ENCODE peak calls at places on chromosomes 3 and 15, in six cellular contexts. One of them, this sample, is unnamed.

GRCh38 chr3:13066236-13066635 is 7.0 kb downstream of the IQSEC1 start:
- DNase-seq in A549: no peak
- DNase-seq in heart left ventricle: no peak
- DNase-seq in endothelial cell of umbilical vein: no peak
- DNase-seq in ovary: no peak
- DNase-seq in tibial nerve: no peak
- DNase-seq in this sample: no peak

GRCh38 chr3:106183762-106184391 is 315.1 kb upstream of the CBLB start:
- DNase-seq in A549: peak
- DNase-seq in heart left ventricle: no peak
- DNase-seq in ovary: no peak
- DNase-seq in endothelial cell of umbilical vein: no peak
- DNase-seq in tibial nerve: no peak
- DNase-seq in this sample: no peak

GRCh38 chr3:42823351-42823750 is 14.1 kb downstream of the ACKR2 start:
- DNase-seq in A549: peak
- DNase-seq in tibial nerve: no peak
- DNase-seq in heart left ventricle: no peak
- DNase-seq in ovary: no peak
- DNase-seq in endothelial cell of umbilical vein: no peak
- DNase-seq in this sample: no peak

GRCh38 chr15:75356539-75356938 is 9.7 kb downstream of the NEIL1 start:
- DNase-seq in heart left ventricle: no peak
- DNase-seq in endothelial cell of umbilical vein: no peak
- DNase-seq in ovary: peak
- DNase-seq in A549: no peak
- DNase-seq in tibial nerve: no peak
- DNase-seq in this sample: no peak

GRCh38 chr3:47650294-47650693 is 71.6 kb upstream of the CSPG5 start:
- DNase-seq in tibial nerve: no peak
- DNase-seq in endothelial cell of umbilical vein: no peak
- DNase-seq in A549: no peak
- DNase-seq in heart left ventricle: no peak
- DNase-seq in ovary: no peak
- DNase-seq in this sample: no peak

GRCh38 chr3:193190387-193190786 is 50.6 kb upstream of the PLAAT1 start:
- DNase-seq in ovary: no peak
- DNase-seq in A549: peak
- DNase-seq in endothelial cell of umbilical vein: peak
- DNase-seq in tibial nerve: peak
- DNase-seq in heart left ventricle: no peak
- DNase-seq in this sample: peak

GRCh38 chr3:123815981-123816380 is 68.2 kb downstream of the MYLK start:
- DNase-seq in tibial nerve: no peak
- DNase-seq in heart left ventricle: no peak
- DNase-seq in A549: no peak
- DNase-seq in endothelial cell of umbilical vein: no peak
- DNase-seq in ovary: no peak
- DNase-seq in this sample: no peak

GRCh38 chr3:185815391-185816282 is 9.2 kb downstream of the IGF2BP2 start:
- DNase-seq in A549: no peak
- DNase-seq in heart left ventricle: no peak
- DNase-seq in tibial nerve: no peak
- DNase-seq in endothelial cell of umbilical vein: peak
- DNase-seq in ovary: no peak
- DNase-seq in this sample: no peak

GRCh38 chr3:189983612-189984011 is 137.1 kb downstream of the P3H2 start:
- DNase-seq in A549: no peak
- DNase-seq in heart left ventricle: no peak
- DNase-seq in endothelial cell of umbilical vein: no peak
- DNase-seq in ovary: no peak
- DNase-seq in tibial nerve: no peak
- DNase-seq in this sample: no peak

GRCh38 chr15:31584195-31584594 is 257.6 kb downstream of the KLF13 start:
- DNase-seq in endothelial cell of umbilical vein: no peak
- DNase-seq in heart left ventricle: no peak
- DNase-seq in A549: no peak
- DNase-seq in ovary: no peak
- DNase-seq in tibial nerve: no peak
- DNase-seq in this sample: no peak

GRCh38 chr3:158572766-158573060 is 1.7 kb downstream of the MLF1 start:
- DNase-seq in tibial nerve: no peak
- DNase-seq in endothelial cell of umbilical vein: no peak
- DNase-seq in ovary: no peak
- DNase-seq in heart left ventricle: no peak
- DNase-seq in A549: no peak
- DNase-seq in this sample: no peak

GRCh38 chr15:62847900-62848489 is 194.6 kb upstream of the TPM1 start:
- DNase-seq in A549: peak
- DNase-seq in ovary: peak
- DNase-seq in heart left ventricle: peak
- DNase-seq in tibial nerve: peak
- DNase-seq in endothelial cell of umbilical vein: peak
- DNase-seq in this sample: peak

GRCh38 chr3:31268868-31269267 is 263.9 kb upstream of the STT3B start:
- DNase-seq in A549: no peak
- DNase-seq in tibial nerve: no peak
- DNase-seq in endothelial cell of umbilical vein: no peak
- DNase-seq in ovary: no peak
- DNase-seq in heart left ventricle: no peak
- DNase-seq in this sample: no peak

GRCh38 chr15:98154863-98155262 is 194.4 kb downstream of the ARRDC4 start:
- DNase-seq in ovary: no peak
- DNase-seq in tibial nerve: no peak
- DNase-seq in heart left ventricle: no peak
- DNase-seq in A549: peak
- DNase-seq in endothelial cell of umbilical vein: no peak
- DNase-seq in this sample: no peak

GRCh38 chr15:31217067-31217466 is 109.6 kb upstream of the KLF13 start:
- DNase-seq in A549: no peak
- DNase-seq in endothelial cell of umbilical vein: no peak
- DNase-seq in tibial nerve: no peak
- DNase-seq in ovary: no peak
- DNase-seq in heart left ventricle: no peak
- DNase-seq in this sample: no peak

GRCh38 chr15:74243431-74243830 is 7.3 kb downstream of the CCDC33 start:
- DNase-seq in heart left ventricle: no peak
- DNase-seq in A549: no peak
- DNase-seq in endothelial cell of umbilical vein: no peak
- DNase-seq in ovary: no peak
- DNase-seq in tibial nerve: no peak
- DNase-seq in this sample: no peak

GRCh38 chr3:13009132-13009945 is 63.9 kb downstream of the IQSEC1 start:
- DNase-seq in A549: no peak
- DNase-seq in tibial nerve: peak
- DNase-seq in ovary: no peak
- DNase-seq in heart left ventricle: peak
- DNase-seq in endothelial cell of umbilical vein: peak
- DNase-seq in this sample: peak

GRCh38 chr3:69761896-69762789 is 22.9 kb downstream of the MITF start:
- DNase-seq in heart left ventricle: no peak
- DNase-seq in endothelial cell of umbilical vein: no peak
- DNase-seq in ovary: no peak
- DNase-seq in A549: peak
- DNase-seq in tibial nerve: no peak
- DNase-seq in this sample: no peak

GRCh38 chr3:134473868-134474546 is 11.8 kb downstream of the ANAPC13 start:
- DNase-seq in tibial nerve: peak
- DNase-seq in heart left ventricle: peak
- DNase-seq in ovary: peak
- DNase-seq in A549: peak
- DNase-seq in endothelial cell of umbilical vein: peak
- DNase-seq in this sample: peak

GRCh38 chr15:58146734-58147133 is 8.6 kb downstream of the AQP9 start:
- DNase-seq in tibial nerve: peak
- DNase-seq in A549: peak
- DNase-seq in ovary: no peak
- DNase-seq in endothelial cell of umbilical vein: no peak
- DNase-seq in heart left ventricle: no peak
- DNase-seq in this sample: no peak

GRCh38 chr3:195754141-195754540 is 33.4 kb downstream of the MUC20 start:
- DNase-seq in heart left ventricle: no peak
- DNase-seq in ovary: no peak
- DNase-seq in A549: no peak
- DNase-seq in tibial nerve: no peak
- DNase-seq in endothelial cell of umbilical vein: no peak
- DNase-seq in this sample: no peak

GRCh38 chr15:35540885-35541284 is 5.1 kb downstream of the DPH6 start:
- DNase-seq in heart left ventricle: no peak
- DNase-seq in ovary: no peak
- DNase-seq in A549: no peak
- DNase-seq in endothelial cell of umbilical vein: no peak
- DNase-seq in tibial nerve: no peak
- DNase-seq in this sample: no peak

GRCh38 chr3:29144807-29145206 is 136.1 kb upstream of the RBMS3 start:
- DNase-seq in heart left ventricle: peak
- DNase-seq in endothelial cell of umbilical vein: peak
- DNase-seq in ovary: peak
- DNase-seq in tibial nerve: peak
- DNase-seq in A549: peak
- DNase-seq in this sample: peak

GRCh38 chr3:138389841-138390581 is 41.6 kb downstream of the MRAS start:
- DNase-seq in heart left ventricle: no peak
- DNase-seq in A549: peak
- DNase-seq in tibial nerve: no peak
- DNase-seq in ovary: peak
- DNase-seq in endothelial cell of umbilical vein: no peak
- DNase-seq in this sample: peak

GRCh38 chr3:72155391-72156064 is 370.6 kb upstream of the PROK2 start:
- DNase-seq in tibial nerve: peak
- DNase-seq in endothelial cell of umbilical vein: peak
- DNase-seq in A549: peak
- DNase-seq in heart left ventricle: no peak
- DNase-seq in ovary: peak
- DNase-seq in this sample: peak

GRCh38 chr3:149340310-149340933 is 7.0 kb upstream of the TM4SF18 start:
- DNase-seq in ovary: no peak
- DNase-seq in endothelial cell of umbilical vein: peak
- DNase-seq in tibial nerve: peak
- DNase-seq in A549: peak
- DNase-seq in heart left ventricle: no peak
- DNase-seq in this sample: peak

GRCh38 chr3:151263126-151263525 is 15.2 kb downstream of the P2RY14 start:
- DNase-seq in heart left ventricle: no peak
- DNase-seq in tibial nerve: peak
- DNase-seq in A549: no peak
- DNase-seq in endothelial cell of umbilical vein: no peak
- DNase-seq in ovary: no peak
- DNase-seq in this sample: no peak

GRCh38 chr3:4741404-4742307 is 237.6 kb upstream of the BHLHE40 start:
- DNase-seq in A549: peak
- DNase-seq in endothelial cell of umbilical vein: peak
- DNase-seq in heart left ventricle: peak
- DNase-seq in tibial nerve: peak
- DNase-seq in ovary: peak
- DNase-seq in this sample: peak

DNA sequence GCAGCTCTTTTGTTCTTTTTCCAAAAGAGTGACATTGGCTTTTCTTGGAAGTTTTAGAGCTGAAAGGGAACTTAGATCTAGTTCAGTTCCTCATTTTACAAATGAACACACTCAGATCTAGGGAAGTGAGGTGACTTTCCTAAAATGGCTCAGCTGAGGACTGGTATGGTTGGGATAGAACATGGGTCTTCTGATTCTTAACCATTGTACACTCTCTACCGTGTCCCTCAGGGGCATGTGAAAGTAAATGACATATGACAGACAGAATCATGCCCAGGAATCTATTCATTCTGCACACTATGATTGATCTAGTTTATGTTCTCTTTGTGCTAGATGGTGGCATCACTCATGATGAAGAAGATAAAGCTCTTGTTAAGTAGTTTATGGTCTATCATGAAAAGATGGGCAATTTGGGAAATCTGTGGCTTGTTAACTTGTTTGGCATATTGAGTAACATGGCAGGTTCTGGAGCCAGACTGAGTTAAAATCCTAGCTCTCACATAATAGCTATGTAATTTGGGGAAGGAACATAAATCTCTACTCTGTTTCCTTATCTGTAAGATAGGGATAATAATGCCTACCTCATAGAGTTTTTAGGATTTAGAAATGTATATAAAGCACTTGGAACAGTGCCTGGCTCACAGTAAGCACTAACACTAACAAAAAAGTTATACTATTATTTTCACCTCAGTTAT is 30.9 kb downstream of the UBE2E1 start:
- DNase-seq in A549: no peak
- DNase-seq in endothelial cell of umbilical vein: no peak
- DNase-seq in heart left ventricle: no peak
- DNase-seq in tibial nerve: no peak
- DNase-seq in ovary: no peak
- DNase-seq in this sample: no peak
- H3K27ac ChIP-seq in A549: no peak
- H3K27ac ChIP-seq in endothelial cell of umbilical vein: no peak
- H3K27ac ChIP-seq in heart left ventricle: no peak
- H3K27ac ChIP-seq in tibial nerve: no peak
- H3K27ac ChIP-seq in ovary: no peak
- H3K27ac ChIP-seq in this sample: no peak

GRCh38 chr3:112635674-112636073 is 5.3 kb downstream of the CCDC80 start:
- DNase-seq in A549: no peak
- DNase-seq in tibial nerve: peak
- DNase-seq in heart left ventricle: peak
- DNase-seq in endothelial cell of umbilical vein: peak
- DNase-seq in ovary: peak
- DNase-seq in this sample: peak
- H3K4me3 ChIP-seq in A549: peak
- H3K4me3 ChIP-seq in tibial nerve: peak
- H3K4me3 ChIP-seq in heart left ventricle: peak
- H3K4me3 ChIP-seq in endothelial cell of umbilical vein: no peak
- H3K4me3 ChIP-seq in ovary: peak
- H3K4me3 ChIP-seq in this sample: no peak

GRCh38 chr3:11643212-11644087 is at the start of gene VGLL4:
- DNase-seq in ovary: peak
- DNase-seq in endothelial cell of umbilical vein: peak
- DNase-seq in heart left ventricle: peak
- DNase-seq in tibial nerve: peak
- DNase-seq in A549: peak
- DNase-seq in this sample: peak
- TF ChIP-seq POLR2A in ovary: peak
- TF ChIP-seq POLR2A in endothelial cell of umbilical vein: peak
- TF ChIP-seq POLR2A in heart left ventricle: no peak
- TF ChIP-seq POLR2A in tibial nerve: peak
- TF ChIP-seq POLR2A in A549: peak
- TF ChIP-seq POLR2A in this sample: no peak

GRCh38 chr3:39165518-39165917 is 12.1 kb upstream of the CSRNP1 start:
- DNase-seq in heart left ventricle: no peak
- DNase-seq in endothelial cell of umbilical vein: peak
- DNase-seq in ovary: no peak
- DNase-seq in tibial nerve: no peak
- DNase-seq in A549: no peak
- DNase-seq in this sample: no peak

GRCh38 chr3:39166134-39166710 is 12.8 kb upstream of the CSRNP1 start:
- DNase-seq in tibial nerve: no peak
- DNase-seq in A549: peak
- DNase-seq in heart left ventricle: peak
- DNase-seq in ovary: no peak
- DNase-seq in endothelial cell of umbilical vein: peak
- DNase-seq in this sample: no peak

GRCh38 chr3:39170461-39170860 is 17.1 kb upstream of the CSRNP1 start:
- DNase-seq in A549: no peak
- DNase-seq in heart left ventricle: no peak
- DNase-seq in ovary: no peak
- DNase-seq in tibial nerve: no peak
- DNase-seq in endothelial cell of umbilical vein: no peak
- DNase-seq in this sample: no peak

GRCh38 chr3:39166932-39167532 is 13.6 kb upstream of the CSRNP1 start:
- DNase-seq in A549: peak
- DNase-seq in endothelial cell of umbilical vein: peak
- DNase-seq in ovary: no peak
- DNase-seq in tibial nerve: peak
- DNase-seq in heart left ventricle: peak
- DNase-seq in this sample: no peak

GRCh38 chr3:39168156-39168780 is 14.9 kb upstream of the CSRNP1 start:
- DNase-seq in ovary: no peak
- DNase-seq in tibial nerve: no peak
- DNase-seq in endothelial cell of umbilical vein: no peak
- DNase-seq in A549: no peak
- DNase-seq in heart left ventricle: no peak
- DNase-seq in this sample: no peak
- H3K27ac ChIP-seq in ovary: no peak
- H3K27ac ChIP-seq in tibial nerve: no peak
- H3K27ac ChIP-seq in endothelial cell of umbilical vein: peak
- H3K27ac ChIP-seq in A549: peak
- H3K27ac ChIP-seq in heart left ventricle: no peak
- H3K27ac ChIP-seq in this sample: no peak

This sample was measured in body of pancreas.